ENCODE peak calls at places on chromosomes 13 and 19, in six cellular contexts. R is CD8-positive, alpha-beta memory T cell; G is neuronal stem cell; C is sigmoid colon; Z is cardiac muscle cell; I is right cardiac atrium. N is an unnamed sample.

GRCh38 chr19:51347209-51347928 is 5.4 kb upstream of the VSIG10L start:
- DNase-seq in I (no peak), Z (no peak), R (peak; percentile 2), C (no peak), G (no peak), N (no peak)

GRCh38 chr13:41548870-41549269 is 91.5 kb downstream of the RGCC start:
- DNase-seq in I (no peak), G (no peak), C (no peak), Z (no peak), R (no peak), N (no peak)

GRCh38 chr13:67296511-67296910 is 66.4 kb upstream of the PCDH9 start:
- DNase-seq in G (no peak), R (no peak), I (no peak), Z (no peak), C (no peak), N (no peak)

GRCh38 chr19:768424-768823 is 17.5 kb downstream of the MISP start:
- DNase-seq in C (no peak), I (no peak), G (no peak), Z (peak; percentile 30), R (no peak), N (no peak)

GRCh38 chr19:4984448-4984990 is 15.6 kb downstream of the KDM4B start:
- DNase-seq in Z (no peak), R (no peak), C (no peak), I (no peak), G (no peak), N (no peak)

GRCh38 chr13:102597029-102598015 is 536 bp downstream of the TPP2 start:
- DNase-seq in I (peak; percentile 37), R (peak; percentile 56), Z (peak; percentile 22), G (peak; percentile 9), C (peak; percentile 68), N (peak; percentile 16)

GRCh38 chr13:63048648-63049047 is 1633.0 kb upstream of the PCDH20 start:
- DNase-seq in C (no peak), R (no peak), I (no peak), Z (no peak), G (no peak), N (no peak)

GRCh38 chr19:45175663-45176345 is 2.2 kb downstream of the TRAPPC6A start:
- DNase-seq in G (no peak), R (no peak), I (no peak), C (no peak), Z (no peak), N (no peak)

GRCh38 chr19:13906525-13906904 is 514 bp downstream of the CC2D1A start:
- DNase-seq in I (no peak), Z (no peak), G (no peak), C (no peak), R (peak; percentile 64), N (no peak)

GRCh38 chr19:19305696-19306095 is 14.6 kb downstream of the SUGP1 start:
- DNase-seq in I (no peak), R (no peak), Z (no peak), G (no peak), C (no peak), N (no peak)

GRCh38 chr19:956747-957451 is 27.2 kb upstream of the WDR18 start:
- DNase-seq in G (peak; percentile 94), R (no peak), C (no peak), I (no peak), Z (peak; percentile 18), N (no peak)

GRCh38 chr13:45162194-45162593 is 38.7 kb downstream of the KCTD4 start:
- DNase-seq in R (no peak), G (no peak), I (no peak), Z (no peak), C (no peak), N (no peak)

GRCh38 chr19:46678110-46678732 is 17.2 kb upstream of the DACT3 start:
- DNase-seq in G (no peak), Z (peak; percentile 36), R (peak; percentile 66), I (peak; percentile 35), C (no peak), N (no peak)

GRCh38 chr13:77868717-77869116 is 49.9 kb downstream of the EDNRB start:
- DNase-seq in I (no peak), Z (no peak), G (no peak), C (no peak), R (no peak), N (no peak)

GRCh38 chr13:110229905-110230563 is 76.9 kb downstream of the COL4A1 start:
- DNase-seq in R (no peak), G (no peak), Z (no peak), C (peak; percentile 40), I (no peak), N (no peak)

GRCh38 chr13:113552786-113553540 is 31.6 kb upstream of the TFDP1 start:
- DNase-seq in C (no peak), Z (no peak), G (no peak), R (peak; percentile 35), I (no peak), N (no peak)

GRCh38 chr13:97953376-97953970 is at the start of gene IPO5:
- DNase-seq in R (no peak), G (no peak), Z (no peak), I (no peak), C (no peak), N (no peak)

GRCh38 chr13:45873491-45874360 is 22.2 kb upstream of the SIAH3 start:
- DNase-seq in I (no peak), G (no peak), Z (no peak), R (no peak), C (no peak), N (no peak)

GRCh38 chr13:95624020-95624419 is 20.5 kb downstream of the DZIP1 start:
- DNase-seq in Z (peak; percentile 71), R (no peak), G (peak; percentile 51), I (no peak), C (no peak), N (no peak)

GRCh38 chr13:75633285-75633684 is 2.8 kb upstream of the LMO7 start:
- DNase-seq in G (no peak), I (no peak), R (no peak), C (no peak), Z (no peak), N (no peak)

GRCh38 chr19:8138201-8138600 is 11.2 kb downstream of the FBN3 start:
- DNase-seq in Z (no peak), R (no peak), C (no peak), I (no peak), G (no peak), N (no peak)
- H3K4me1 ChIP-seq in Z (no peaks in the 10 kb centered on the region), R (no peaks in the 10 kb centered on the region), C (no peaks in the 10 kb centered on the region), I (no peaks in the 10 kb centered on the region), G (peaks cover 4% of the 10 kb centered on the region), N (no peaks in the 10 kb centered on the region)

GRCh38 chr13:23552661-23553060 is 17.6 kb upstream of the TNFRSF19 start:
- DNase-seq in G (no peak), C (no peak), Z (no peak), I (no peak), R (no peak), N (no peak)

GRCh38 chr13:23551213-23552008 is 18.8 kb upstream of the TNFRSF19 start:
- DNase-seq in C (no peak), R (no peak), I (no peak), G (peak; percentile 18), Z (peak; percentile 37), N (no peak)

GRCh38 chr13:23550164-23550563 is 20.0 kb upstream of the TNFRSF19 start:
- DNase-seq in C (no peak), R (no peak), I (no peak), G (no peak), Z (peak; percentile 43), N (no peak)

GRCh38 chr13:23554000-23554399 is 16.2 kb upstream of the TNFRSF19 start:
- DNase-seq in I (no peak), Z (no peak), G (no peak), C (no peak), R (no peak), N (no peak)

GRCh38 chr13:23552171-23552570 is 18.0 kb upstream of the TNFRSF19 start:
- DNase-seq in R (no peak), I (no peak), G (no peak), Z (peak; percentile 60), C (no peak), N (no peak)
- H3K4me1 ChIP-seq in R (no peaks in the 10 kb centered on the region), I (peaks cover 6% of the 10 kb centered on the region), G (no peaks in the 10 kb centered on the region), Z (peaks cover 47% of the 10 kb centered on the region), C (peaks cover 12% of the 10 kb centered on the region), N (peaks cover 53% of the 10 kb centered on the region)

DNA sequence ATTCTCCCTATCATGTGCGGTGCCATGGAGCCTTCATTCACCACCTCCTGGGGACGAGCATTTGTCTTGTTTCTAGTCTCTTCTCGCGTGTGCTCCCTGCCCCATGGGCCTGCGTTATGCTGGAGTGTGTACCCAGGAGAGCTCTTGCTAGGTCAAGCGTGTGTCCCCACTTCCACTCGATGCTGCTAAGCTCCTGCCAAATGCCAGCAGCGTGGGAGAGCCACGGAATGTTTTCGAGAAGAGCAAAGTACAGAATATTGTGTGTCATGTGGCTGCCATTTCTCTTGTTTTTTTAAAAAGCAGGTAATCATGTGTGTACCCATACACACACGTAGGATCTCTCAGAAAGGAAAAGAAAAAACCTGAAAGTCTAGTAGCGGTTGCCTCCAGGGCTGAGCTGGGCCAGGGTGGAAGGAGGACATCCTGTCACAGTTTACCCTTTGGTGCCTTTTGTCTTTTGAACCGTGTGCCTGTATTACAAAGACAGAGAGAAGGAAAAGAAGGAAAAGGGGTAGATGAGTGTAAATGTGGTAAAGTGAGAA is 28.6 kb downstream of the PAK4 start:
- DNase-seq in Z (no peak), R (no peak), G (no peak), I (no peak), C (no peak), N (no peak)
- H3K4me1 ChIP-seq in Z (peaks cover 24% of the 10 kb centered on the region), R (no peaks in the 10 kb centered on the region), G (no peaks in the 10 kb centered on the region), I (peaks cover 6% of the 10 kb centered on the region), C (peaks cover 42% of the 10 kb centered on the region), N (peaks cover 44% of the 10 kb centered on the region)

GRCh38 chr13:37735293-37735692 is 134.3 kb downstream of the TRPC4 start:
- DNase-seq in C (no peak), I (no peak), G (no peak), R (no peak), Z (no peak), N (no peak)

GRCh38 chr13:37729876-37730275 is 131.3 kb upstream of the POSTN start:
- DNase-seq in R (no peak), Z (no peak), C (no peak), I (no peak), G (no peak), N (no peak)
- H3K4me1 ChIP-seq in R (no peaks in the 10 kb centered on the region), Z (no peaks in the 10 kb centered on the region), C (peaks cover 4% of the 10 kb centered on the region), I (no peaks in the 10 kb centered on the region), G (peaks cover 7% of the 10 kb centered on the region), N (no peaks in the 10 kb centered on the region)